ENCODE peak calls at places on chromosome 17, in nine cellular contexts. M, X, Y, G, N, J, P, R and E are unnamed samples.

GRCh38 chr17:39235555-39236221 is 9.9 kb upstream of the STAC2 start:
- DNase-seq in M (peak; percentile 87), X (peak; percentile 57), Y (no peak), G (no peak), N (peak; percentile 28), J (no peak), P (no peak), R (peak; percentile 29), E (no peak)

GRCh38 chr17:29138184-29138955 is 41.8 kb downstream of the MYO18A start:
- DNase-seq in M (no peak), X (peak; percentile 68), Y (no peak), G (no peak), N (no peak), J (no peak), P (no peak), R (no peak), E (peak; percentile 58)

GRCh38 chr17:48445248-48445620 is 15.2 kb upstream of the SKAP1 start:
- DNase-seq in M (no peak), X (no peak), Y (no peak), G (no peak), N (no peak), J (no peak), P (no peak), R (no peak), E (no peak)

GRCh38 chr17:43183921-43184320 is 12.9 kb downstream of the NBR1 start:
- DNase-seq in M (no peak), X (no peak), Y (no peak), G (no peak), N (no peak), J (no peak), P (no peak), R (no peak), E (no peak)

GRCh38 chr17:65535777-65536572 is 25.5 kb downstream of the AXIN2 start:
- DNase-seq in M (no peak), X (peak; percentile 45), Y (no peak), G (peak; percentile 39), N (peak; percentile 43), J (no peak), P (no peak), R (no peak), E (peak; percentile 22)

GRCh38 chr17:42194133-42194899 is at the start of gene GHDC:
- DNase-seq in M (peak; percentile 87), X (peak; percentile 64), Y (peak; percentile 86), G (peak; percentile 94), N (peak; percentile 89), J (peak; percentile 78), P (peak; percentile 88), R (peak; percentile 92), E (peak; percentile 85)

GRCh38 chr17:76136276-76137025 is 4.6 kb downstream of the FOXJ1 start:
- DNase-seq in M (no peak), X (no peak), Y (no peak), G (no peak), N (peak; percentile 28), J (no peak), P (no peak), R (no peak), E (no peak)

GRCh38 chr17:82249896-82250581 is 21.2 kb downstream of the SLC16A3 start:
- DNase-seq in M (no peak), X (no peak), Y (no peak), G (no peak), N (peak; percentile 48), J (no peak), P (no peak), R (no peak), E (no peak)

GRCh38 chr17:38824899-38825761 is at the start of gene CWC25:
- DNase-seq in M (peak; percentile 93), X (peak; percentile 96), Y (peak; percentile 96), G (peak; percentile 97), N (peak; percentile 93), J (peak; percentile 97), P (peak; percentile 95), R (peak; percentile 97), E (peak; percentile 98)

GRCh38 chr17:8220783-8221662 is 10.6 kb upstream of the AURKB start:
- DNase-seq in M (peak; percentile 60), X (peak; percentile 95), Y (peak; percentile 90), G (peak; percentile 96), N (peak; percentile 85), J (peak; percentile 94), P (peak; percentile 92), R (peak; percentile 94), E (peak; percentile 86)
- TF ChIP-seq POLR2A in M (peak; percentile 51), X (no peak), Y (no peak), G (no peak), N (peak; percentile 5), J (no peak), P (no peak), R (peak; percentile 23), E (no peak)

GRCh38 chr17:77285594-77286390 is 145.0 kb downstream of the SEC14L1 start:
- DNase-seq in M (no peak), X (peak; percentile 89), Y (peak; percentile 85), G (peak; percentile 78), N (peak; percentile 93), J (peak; percentile 81), P (peak; percentile 52), R (peak; percentile 81), E (peak; percentile 84)

GRCh38 chr17:77288115-77288619 is 147.4 kb downstream of the SEC14L1 start:
- DNase-seq in M (no peak), X (no peak), Y (no peak), G (no peak), N (no peak), J (no peak), P (peak; percentile 32), R (peak; percentile 43), E (no peak)

GRCh38 chr17:77287432-77288068 is 146.8 kb downstream of the SEC14L1 start:
- DNase-seq in M (no peak), X (peak; percentile 94), Y (peak; percentile 83), G (peak; percentile 79), N (peak; percentile 86), J (peak; percentile 91), P (peak; percentile 93), R (peak; percentile 70), E (no peak)

GRCh38 chr17:77286391-77286640 is 145.5 kb downstream of the SEC14L1 start:
- DNase-seq in M (no peak), X (no peak), Y (no peak), G (no peak), N (no peak), J (no peak), P (no peak), R (no peak), E (no peak)

GRCh38 chr17:77286641-77287431 is 146.1 kb downstream of the SEC14L1 start:
- DNase-seq in M (peak; percentile 34), X (peak; percentile 18), Y (peak; percentile 88), G (peak; percentile 87), N (peak; percentile 98), J (peak; percentile 90), P (peak; percentile 87), R (peak; percentile 88), E (no peak)
- H3K4me1 ChIP-seq in M (peaks cover 44% of the 10 kb centered on the region), X (peaks cover 43% of the 10 kb centered on the region), Y (peaks cover 67% of the 10 kb centered on the region), G (peaks cover 46% of the 10 kb centered on the region), N (peaks cover 30% of the 10 kb centered on the region), J (peaks cover 6% of the 10 kb centered on the region), P (peaks cover 74% of the 10 kb centered on the region), R (peaks cover 51% of the 10 kb centered on the region), E (peaks cover 46% of the 10 kb centered on the region)

DNA sequence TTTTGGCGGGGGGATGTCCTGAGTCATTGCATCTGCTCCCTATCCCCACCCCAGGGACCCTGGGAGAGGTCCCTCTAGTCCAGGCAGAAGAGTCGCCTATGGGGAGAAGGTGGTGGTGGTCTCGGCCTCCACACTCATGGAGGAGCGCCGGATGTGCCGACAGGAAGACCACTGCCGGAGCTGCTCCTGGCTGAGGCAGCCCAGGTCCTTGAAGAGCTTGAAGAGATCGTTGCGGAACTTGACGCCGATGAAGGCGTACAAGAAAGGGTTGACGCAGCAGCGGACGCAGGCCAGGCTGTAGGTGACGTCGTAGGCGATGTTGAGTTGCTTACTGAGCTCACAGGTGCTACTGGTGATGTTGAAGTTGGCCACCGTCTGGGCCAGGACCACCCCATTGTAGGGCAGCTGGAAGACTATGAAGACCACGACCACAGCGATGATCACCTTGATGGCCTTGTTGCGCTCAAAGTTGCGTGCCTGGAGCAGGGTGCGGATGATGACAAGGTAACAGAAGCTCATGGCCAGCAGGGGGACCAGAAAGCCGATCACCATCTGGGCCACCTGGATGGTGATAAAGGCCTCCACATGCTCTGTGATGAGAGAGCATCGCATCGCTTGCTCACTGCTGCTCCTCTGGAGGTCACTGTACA is 10.5 kb downstream of the CCR7 start:
- DNase-seq in M (no peak), X (no peak), Y (peak; percentile 21), G (no peak), N (peak; percentile 46), J (no peak), P (peak; percentile 6), R (no peak), E (peak; percentile 47)
- TF ChIP-seq CTCF in M (peak; percentile 5), X (no peak), Y (no peak), G (no peak), N (no peak), J (no peak), P (no peak), R (no peak), E (no peak)

GRCh38 chr17:35046245-35046644 is 17.3 kb downstream of the RFFL start:
- DNase-seq in M (no peak), X (no peak), Y (no peak), G (no peak), N (no peak), J (no peak), P (no peak), R (no peak), E (no peak)

GRCh38 chr17:35044181-35044580 is 19.3 kb downstream of the RFFL start:
- DNase-seq in M (no peak), X (no peak), Y (no peak), G (no peak), N (no peak), J (no peak), P (no peak), R (no peak), E (no peak)

GRCh38 chr17:35048685-35049379 is 14.7 kb downstream of the RFFL start:
- DNase-seq in M (no peak), X (no peak), Y (no peak), G (no peak), N (no peak), J (no peak), P (no peak), R (no peak), E (no peak)

GRCh38 chr17:35050170-35050569 is 13.3 kb downstream of the RFFL start:
- DNase-seq in M (no peak), X (no peak), Y (no peak), G (no peak), N (no peak), J (no peak), P (no peak), R (no peak), E (no peak)

GRCh38 chr17:35046740-35047283 is 16.7 kb downstream of the RFFL start:
- DNase-seq in M (peak; percentile 83), X (peak; percentile 47), Y (no peak), G (no peak), N (no peak), J (no peak), P (no peak), R (no peak), E (no peak)
- TF ChIP-seq POLR2A in M (no peak), X (no peak), Y (no peak), G (no peak), N (no peak), J (no peak), P (no peak), R (peak; percentile 14), E (no peak)